ENCODE peak calls at places on chromosomes 6 and 20, in five cellular contexts. Y is GM23338, H is HepG2, R is SK-N-SH, J is vagina. U is an unnamed sample.

GRCh38 chr20:23415958-23416583 is 5.2 kb downstream of the NAPB start:
- DNase-seq in Y (no peak), H (no peak), R (no peak), J (no peak), U (no peak)

GRCh38 chr20:37723668-37724067 is 29.8 kb downstream of the CTNNBL1 start:
- DNase-seq in Y (no peak), H (peak; percentile 38), R (no peak), J (no peak), U (no peak)

GRCh38 chr6:134740473-134741192 is 209.3 kb downstream of the ALDH8A1 start:
- DNase-seq in Y (no peak), H (no peak), R (peak; percentile 20), J (no peak), U (no peak)

GRCh38 chr20:5100684-5101347 is 18.9 kb downstream of the PCNA start:
- DNase-seq in Y (peak; percentile 83), H (peak; percentile 63), R (peak; percentile 72), J (no peak), U (peak; percentile 82)

GRCh38 chr20:12414446-12415274 is 497.0 kb downstream of the BTBD3 start:
- DNase-seq in Y (no peak), H (no peak), R (peak; percentile 20), J (no peak), U (no peak)

GRCh38 chr6:88302769-88303230 is 136.7 kb upstream of the CNR1 start:
- DNase-seq in Y (no peak), H (no peak), R (no peak), J (no peak), U (no peak)

GRCh38 chr6:135285165-135285564 is 104.1 kb downstream of the MYB start:
- DNase-seq in Y (no peak), H (no peak), R (no peak), J (no peak), U (no peak)

GRCh38 chr6:1821188-1822183 is 211.8 kb downstream of the FOXC1 start:
- DNase-seq in Y (no peak), H (peak; percentile 14), R (no peak), J (no peak), U (no peak)

GRCh38 chr6:167860546-167861226 is 34.0 kb downstream of the AFDN start:
- DNase-seq in Y (no peak), H (no peak), R (no peak), J (no peak), U (no peak)

GRCh38 chr6:155315516-155315871 is 1.2 kb upstream of the TFB1M start:
- DNase-seq in Y (no peak), H (peak; percentile 71), R (no peak), J (no peak), U (no peak)

GRCh38 chr6:99350573-99350972 is 1.1 kb upstream of the FAXC start:
- DNase-seq in Y (peak; percentile 55), H (no peak), R (no peak), J (no peak), U (no peak)

GRCh38 chr20:7723284-7723683 is 217.0 kb downstream of the HAO1 start:
- DNase-seq in Y (no peak), H (no peak), R (no peak), J (no peak), U (no peak)

GRCh38 chr20:18431206-18431605 is 35.6 kb downstream of the DZANK1 start:
- DNase-seq in Y (no peak), H (no peak), R (no peak), J (no peak), U (no peak)

GRCh38 chr6:168051648-168052047 is 27.4 kb downstream of the FRMD1 start:
- DNase-seq in Y (no peak), H (no peak), R (no peak), J (no peak), U (no peak)

GRCh38 chr20:10739575-10739974 is 65.8 kb upstream of the JAG1 start:
- DNase-seq in Y (no peak), H (no peak), R (no peak), J (no peak), U (no peak)

GRCh38 chr6:111769365-111770127 is 103.7 kb downstream of the FYN start:
- DNase-seq in Y (no peak), H (no peak), R (no peak), J (no peak), U (no peak)
- TF ChIP-seq POLR2AphosphoS5 in Y (no peak), H (no peak), R (no peak), J (no peak), U (no peak)

DNA sequence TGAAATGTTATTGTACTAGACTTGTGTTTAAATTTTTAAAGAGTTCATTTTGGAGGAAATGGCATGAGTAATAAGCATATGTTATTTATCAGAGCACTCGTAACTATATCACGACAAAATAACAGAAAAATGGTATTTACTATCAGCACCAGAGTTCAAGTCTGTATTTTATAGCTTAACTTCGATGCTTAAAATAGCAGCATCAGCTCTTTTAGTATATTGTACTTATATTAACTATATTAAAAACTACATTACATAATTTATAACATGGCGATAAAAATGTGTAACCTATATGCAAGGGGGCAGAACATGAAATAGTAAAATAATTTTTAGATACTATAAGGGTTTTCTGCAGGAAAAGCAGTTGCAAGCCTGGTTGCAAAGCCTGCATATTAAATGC is 52.9 kb downstream of the ABRACL start:
- DNase-seq in Y (no peak), H (no peak), R (no peak), J (no peak), U (no peak)
- H3K4me3 ChIP-seq in Y (no peak overlapping the region), H (no peak overlapping the region), R (no peak overlapping the region), J (no peak overlapping the region), U (no peak overlapping the region)

DNA sequence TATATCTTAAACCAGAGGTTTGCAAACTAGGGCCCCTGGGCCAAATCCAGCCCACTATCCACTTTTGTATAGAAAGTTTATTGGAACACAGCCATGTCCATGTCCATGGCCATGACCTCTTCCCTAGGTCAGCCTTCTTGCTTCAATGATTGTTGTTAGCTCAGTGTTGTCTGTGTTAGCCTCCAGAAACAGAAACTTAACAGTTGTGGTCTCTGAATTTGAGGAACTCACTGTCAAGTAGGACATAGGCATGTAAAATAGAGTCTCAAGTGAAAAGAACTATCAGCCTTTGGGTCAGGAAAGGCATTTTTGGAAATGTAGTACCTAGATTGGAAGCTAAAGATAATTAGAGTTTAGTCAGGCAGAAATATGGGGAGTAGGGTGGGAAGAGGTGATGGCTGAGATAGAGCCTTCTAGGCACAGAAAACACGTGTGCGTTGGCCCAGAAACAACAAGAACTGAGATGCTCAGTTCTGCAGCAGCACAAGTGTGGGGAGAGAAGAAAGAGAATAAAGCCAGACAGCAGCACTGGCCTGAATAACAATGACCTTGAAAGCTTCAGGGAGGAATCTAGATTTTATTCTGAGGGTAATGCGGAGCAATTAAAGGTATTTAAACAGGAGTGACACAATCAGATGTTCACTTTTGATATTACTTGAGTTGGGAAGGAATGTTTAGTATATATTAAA is 87.0 kb upstream of the OLIG3 start:
- DNase-seq in Y (no peak), H (no peak), R (no peak), J (no peak), U (no peak)
- H3K4me1 ChIP-seq in Y (peaks cover 18% of the 10 kb centered on the region), H (no peaks in the 10 kb centered on the region), R (no peaks in the 10 kb centered on the region), J (no peaks in the 10 kb centered on the region), U (peaks cover 15% of the 10 kb centered on the region)

GRCh38 chr6:16737926-16738325 is 23.3 kb downstream of the ATXN1 start:
- DNase-seq in Y (no peak), H (no peak), R (no peak), J (no peak), U (no peak)

GRCh38 chr6:16737389-16737788 is 23.9 kb downstream of the ATXN1 start:
- DNase-seq in Y (peak; percentile 30), H (no peak), R (no peak), J (no peak), U (no peak)

GRCh38 chr6:16741112-16742016 is 19.9 kb downstream of the ATXN1 start:
- DNase-seq in Y (no peak), H (no peak), R (no peak), J (no peak), U (no peak)

GRCh38 chr6:16736856-16737255 is 24.4 kb downstream of the ATXN1 start:
- DNase-seq in Y (no peak), H (peak; percentile 42), R (no peak), J (no peak), U (no peak)

DNA sequence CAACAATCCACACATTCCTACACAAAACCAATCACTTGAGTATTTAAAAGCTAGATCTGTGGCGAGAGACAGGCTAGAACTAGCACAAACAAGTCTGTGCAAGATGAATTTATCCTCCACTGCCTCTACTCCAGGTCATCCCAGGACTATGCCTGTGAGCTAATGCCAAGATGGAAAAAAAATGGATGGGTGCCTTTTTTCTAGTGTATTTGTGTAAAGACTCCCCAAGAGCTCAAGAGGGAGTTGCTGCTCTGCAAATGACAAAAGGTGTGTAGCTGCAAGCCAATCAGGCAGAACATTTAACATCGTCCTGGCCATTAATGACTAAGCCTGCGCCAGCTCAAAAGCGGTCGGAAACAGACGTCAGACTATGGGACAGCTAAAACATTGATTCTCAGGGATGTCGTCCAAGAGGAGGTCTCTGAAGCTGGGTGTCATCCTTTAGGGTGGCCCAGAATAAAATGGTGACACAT is 21.9 kb downstream of the ATXN1 start:
- DNase-seq in Y (peak; percentile 30), H (peak; percentile 29), R (no peak), J (no peak), U (peak; percentile 74)
- TF ChIP-seq POLR2AphosphoS5 in Y (no peak), H (no peak), R (no peak), J (peak; percentile 33), U (peak; percentile 50)

GRCh38 chr20:62369508-62370114 is 2.5 kb upstream of the LAMA5 start:
- DNase-seq in Y (no peak), H (no peak), R (no peak), J (no peak), U (no peak)

GRCh38 chr20:62370115-62370806 is 3.1 kb upstream of the LAMA5 start:
- DNase-seq in Y (no peak), H (no peak), R (no peak), J (no peak), U (no peak)

GRCh38 chr20:62368303-62368628 is 1.2 kb upstream of the LAMA5 start:
- DNase-seq in Y (no peak), H (no peak), R (no peak), J (no peak), U (no peak)

GRCh38 chr20:62367483-62368302 is 581 bp upstream of the LAMA5 start:
- DNase-seq in Y (peak; percentile 70), H (peak; percentile 60), R (peak; percentile 68), J (no peak), U (peak; percentile 87)

GRCh38 chr20:62368629-62369507 is 1.8 kb upstream of the LAMA5 start:
- DNase-seq in Y (peak; percentile 88), H (peak; percentile 94), R (peak; percentile 89), J (no peak), U (peak; percentile 91)
- H3K4me3 ChIP-seq in Y (peak overlapping the region; percentile 64), H (peak overlapping the region; percentile 95), R (peak overlapping the region; percentile 35), J (peak overlapping the region; percentile 61), U (peak overlapping the region; percentile 94)

DNA sequence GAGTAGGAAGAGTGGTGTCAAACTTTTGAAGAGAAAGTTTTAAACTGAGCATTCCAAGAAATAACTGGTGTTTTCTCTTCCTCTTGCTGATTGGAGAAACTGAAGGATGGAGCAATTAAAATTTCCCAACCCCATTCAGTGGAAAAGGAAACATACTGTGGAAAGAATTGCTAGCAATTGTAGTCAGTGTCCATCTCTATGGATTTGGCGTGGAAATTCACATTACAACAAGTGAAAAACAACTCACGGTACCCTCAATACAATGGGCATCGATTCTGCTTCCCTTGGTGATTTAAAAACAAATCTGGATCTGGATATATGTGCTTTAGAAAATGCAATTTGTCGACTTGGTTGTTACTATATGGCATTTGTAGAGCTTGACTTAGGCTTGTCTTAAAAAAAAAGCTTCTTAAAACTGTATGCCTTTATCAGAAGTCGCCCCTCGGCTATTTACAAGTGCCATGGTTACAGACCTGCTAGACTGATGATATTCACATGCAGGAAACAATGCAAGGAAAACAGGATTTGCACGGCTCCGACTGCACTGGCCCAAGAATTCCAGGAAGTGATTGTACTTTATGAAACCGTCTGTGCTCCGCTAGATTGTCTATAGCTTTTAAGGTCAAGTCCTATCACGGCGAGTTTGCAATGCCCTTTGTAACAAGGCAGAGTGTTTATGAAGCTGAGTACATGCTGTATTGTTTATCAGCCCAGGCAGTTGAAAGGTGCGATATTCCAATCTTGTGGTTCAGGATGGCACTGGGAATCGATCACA is 131.7 kb upstream of the PHACTR1 start:
- DNase-seq in Y (no peak), H (no peak), R (no peak), J (no peak), U (no peak)
- H3K4me1 ChIP-seq in Y (no peaks in the 10 kb centered on the region), H (no peaks in the 10 kb centered on the region), R (no peaks in the 10 kb centered on the region), J (no peaks in the 10 kb centered on the region), U (peaks cover 9% of the 10 kb centered on the region)